ENCODE peak calls at places on chromosomes 6 and 20, in nine cellular contexts. One of them, this sample, is unnamed.
A peak's percentile ranks its signal among the peaks of the same experiment; 100 is the strongest.

GRCh38 chr20:50034567-50035170 is 51.9 kb downstream of the SNAI1 start:
- DNase-seq in HepG2: no peak
- DNase-seq in neural progenitor cell: no peak
- DNase-seq in Right ventricle myocardium superior: no peak
- DNase-seq in activated T-helper 1 cell treated with anti-CD3 and anti-CD28 coated beads, Interleukin-12 subunit alpha, Interleukin-12 subunit beta, Interleukin-2, Interleukin-4 antibody, amounts not matched to agents 30 ng/mL and 10 ng/mL and 1 ng/mL, durations not matched to agents 14 hours and 24 hours and 36 hours: no peak
- DNase-seq in mucosa of descending colon: no peak
- DNase-seq in Calu3: peak; percentile 54
- DNase-seq in T follicular helper cell: no peak
- DNase-seq in activated CD4-positive, alpha-beta T cell treated with anti-CD3 and anti-CD28 coated beads for 36 hours: no peak
- DNase-seq in this sample: peak; percentile 88

GRCh38 chr20:3716195-3716834 is 3.9 kb upstream of the SIGLEC1 start:
- DNase-seq in HepG2: peak; percentile 65
- DNase-seq in neural progenitor cell: peak; percentile 76
- DNase-seq in Right ventricle myocardium superior: no peak
- DNase-seq in activated T-helper 1 cell treated with anti-CD3 and anti-CD28 coated beads, Interleukin-12 subunit alpha, Interleukin-12 subunit beta, Interleukin-2, Interleukin-4 antibody, amounts not matched to agents 30 ng/mL and 10 ng/mL and 1 ng/mL, durations not matched to agents 14 hours and 24 hours and 36 hours: no peak
- DNase-seq in mucosa of descending colon: no peak
- DNase-seq in Calu3: peak; percentile 45
- DNase-seq in T follicular helper cell: no peak
- DNase-seq in activated CD4-positive, alpha-beta T cell treated with anti-CD3 and anti-CD28 coated beads for 36 hours: peak; percentile 59
- DNase-seq in this sample: no peak

GRCh38 chr20:19688031-19688806 is 69.8 kb upstream of the RIN2 start:
- DNase-seq in HepG2: peak; percentile 63
- DNase-seq in neural progenitor cell: peak; percentile 53
- DNase-seq in Right ventricle myocardium superior: peak; percentile 89
- DNase-seq in activated T-helper 1 cell treated with anti-CD3 and anti-CD28 coated beads, Interleukin-12 subunit alpha, Interleukin-12 subunit beta, Interleukin-2, Interleukin-4 antibody, amounts not matched to agents 30 ng/mL and 10 ng/mL and 1 ng/mL, durations not matched to agents 14 hours and 24 hours and 36 hours: no peak
- DNase-seq in mucosa of descending colon: peak; percentile 83
- DNase-seq in Calu3: peak; percentile 49
- DNase-seq in T follicular helper cell: no peak
- DNase-seq in activated CD4-positive, alpha-beta T cell treated with anti-CD3 and anti-CD28 coated beads for 36 hours: peak; percentile 18
- DNase-seq in this sample: peak; percentile 84

GRCh38 chr6:169984181-169985120 is 233.0 kb downstream of the ERMARD start:
- DNase-seq in HepG2: no peak
- DNase-seq in neural progenitor cell: no peak
- DNase-seq in Right ventricle myocardium superior: peak; percentile 40
- DNase-seq in activated T-helper 1 cell treated with anti-CD3 and anti-CD28 coated beads, Interleukin-12 subunit alpha, Interleukin-12 subunit beta, Interleukin-2, Interleukin-4 antibody, amounts not matched to agents 30 ng/mL and 10 ng/mL and 1 ng/mL, durations not matched to agents 14 hours and 24 hours and 36 hours: no peak
- DNase-seq in mucosa of descending colon: peak; percentile 19
- DNase-seq in Calu3: no peak
- DNase-seq in T follicular helper cell: no peak
- DNase-seq in activated CD4-positive, alpha-beta T cell treated with anti-CD3 and anti-CD28 coated beads for 36 hours: no peak
- DNase-seq in this sample: no peak

GRCh38 chr6:5517781-5518180 is 256.5 kb downstream of the FARS2 start:
- DNase-seq in HepG2: no peak
- DNase-seq in neural progenitor cell: no peak
- DNase-seq in Right ventricle myocardium superior: no peak
- DNase-seq in activated T-helper 1 cell treated with anti-CD3 and anti-CD28 coated beads, Interleukin-12 subunit alpha, Interleukin-12 subunit beta, Interleukin-2, Interleukin-4 antibody, amounts not matched to agents 30 ng/mL and 10 ng/mL and 1 ng/mL, durations not matched to agents 14 hours and 24 hours and 36 hours: peak; percentile 14
- DNase-seq in mucosa of descending colon: no peak
- DNase-seq in Calu3: no peak
- DNase-seq in T follicular helper cell: no peak
- DNase-seq in activated CD4-positive, alpha-beta T cell treated with anti-CD3 and anti-CD28 coated beads for 36 hours: peak; percentile 72
- DNase-seq in this sample: no peak

GRCh38 chr6:134031696-134032255 is 20.6 kb downstream of the SLC2A12 start:
- DNase-seq in HepG2: no peak
- DNase-seq in neural progenitor cell: no peak
- DNase-seq in Right ventricle myocardium superior: no peak
- DNase-seq in activated T-helper 1 cell treated with anti-CD3 and anti-CD28 coated beads, Interleukin-12 subunit alpha, Interleukin-12 subunit beta, Interleukin-2, Interleukin-4 antibody, amounts not matched to agents 30 ng/mL and 10 ng/mL and 1 ng/mL, durations not matched to agents 14 hours and 24 hours and 36 hours: no peak
- DNase-seq in mucosa of descending colon: no peak
- DNase-seq in Calu3: peak; percentile 20
- DNase-seq in T follicular helper cell: no peak
- DNase-seq in activated CD4-positive, alpha-beta T cell treated with anti-CD3 and anti-CD28 coated beads for 36 hours: no peak
- DNase-seq in this sample: no peak

GRCh38 chr20:4112490-4113420 is 97.4 kb upstream of the RNF24 start:
- DNase-seq in HepG2: no peak
- DNase-seq in neural progenitor cell: no peak
- DNase-seq in Right ventricle myocardium superior: peak; percentile 77
- DNase-seq in activated T-helper 1 cell treated with anti-CD3 and anti-CD28 coated beads, Interleukin-12 subunit alpha, Interleukin-12 subunit beta, Interleukin-2, Interleukin-4 antibody, amounts not matched to agents 30 ng/mL and 10 ng/mL and 1 ng/mL, durations not matched to agents 14 hours and 24 hours and 36 hours: no peak
- DNase-seq in mucosa of descending colon: peak; percentile 64
- DNase-seq in Calu3: peak; percentile 31
- DNase-seq in T follicular helper cell: no peak
- DNase-seq in activated CD4-positive, alpha-beta T cell treated with anti-CD3 and anti-CD28 coated beads for 36 hours: peak; percentile 39
- DNase-seq in this sample: no peak

GRCh38 chr6:110534731-110535164 is 58.3 kb upstream of the SLC22A16 start:
- DNase-seq in HepG2: no peak
- DNase-seq in neural progenitor cell: no peak
- DNase-seq in Right ventricle myocardium superior: no peak
- DNase-seq in activated T-helper 1 cell treated with anti-CD3 and anti-CD28 coated beads, Interleukin-12 subunit alpha, Interleukin-12 subunit beta, Interleukin-2, Interleukin-4 antibody, amounts not matched to agents 30 ng/mL and 10 ng/mL and 1 ng/mL, durations not matched to agents 14 hours and 24 hours and 36 hours: no peak
- DNase-seq in mucosa of descending colon: no peak
- DNase-seq in Calu3: peak; percentile 70
- DNase-seq in T follicular helper cell: no peak
- DNase-seq in activated CD4-positive, alpha-beta T cell treated with anti-CD3 and anti-CD28 coated beads for 36 hours: no peak
- DNase-seq in this sample: no peak

GRCh38 chr6:137655291-137655690 is 161.1 kb upstream of the OLIG3 start:
- DNase-seq in HepG2: no peak
- DNase-seq in neural progenitor cell: no peak
- DNase-seq in Right ventricle myocardium superior: no peak
- DNase-seq in activated T-helper 1 cell treated with anti-CD3 and anti-CD28 coated beads, Interleukin-12 subunit alpha, Interleukin-12 subunit beta, Interleukin-2, Interleukin-4 antibody, amounts not matched to agents 30 ng/mL and 10 ng/mL and 1 ng/mL, durations not matched to agents 14 hours and 24 hours and 36 hours: no peak
- DNase-seq in mucosa of descending colon: no peak
- DNase-seq in Calu3: no peak
- DNase-seq in T follicular helper cell: no peak
- DNase-seq in activated CD4-positive, alpha-beta T cell treated with anti-CD3 and anti-CD28 coated beads for 36 hours: no peak
- DNase-seq in this sample: no peak

GRCh38 chr6:112007805-112008204 is 46.1 kb upstream of the CCN6 start:
- DNase-seq in HepG2: no peak
- DNase-seq in neural progenitor cell: no peak
- DNase-seq in Right ventricle myocardium superior: no peak
- DNase-seq in activated T-helper 1 cell treated with anti-CD3 and anti-CD28 coated beads, Interleukin-12 subunit alpha, Interleukin-12 subunit beta, Interleukin-2, Interleukin-4 antibody, amounts not matched to agents 30 ng/mL and 10 ng/mL and 1 ng/mL, durations not matched to agents 14 hours and 24 hours and 36 hours: no peak
- DNase-seq in mucosa of descending colon: no peak
- DNase-seq in Calu3: no peak
- DNase-seq in T follicular helper cell: no peak
- DNase-seq in activated CD4-positive, alpha-beta T cell treated with anti-CD3 and anti-CD28 coated beads for 36 hours: no peak
- DNase-seq in this sample: no peak

GRCh38 chr20:33811763-33812672 is 870 bp downstream of the CHMP4B start:
- DNase-seq in HepG2: peak; percentile 66
- DNase-seq in neural progenitor cell: peak; percentile 39
- DNase-seq in Right ventricle myocardium superior: peak; percentile 55
- DNase-seq in activated T-helper 1 cell treated with anti-CD3 and anti-CD28 coated beads, Interleukin-12 subunit alpha, Interleukin-12 subunit beta, Interleukin-2, Interleukin-4 antibody, amounts not matched to agents 30 ng/mL and 10 ng/mL and 1 ng/mL, durations not matched to agents 14 hours and 24 hours and 36 hours: peak; percentile 7
- DNase-seq in mucosa of descending colon: peak; percentile 58
- DNase-seq in Calu3: peak; percentile 70
- DNase-seq in T follicular helper cell: peak; percentile 2
- DNase-seq in activated CD4-positive, alpha-beta T cell treated with anti-CD3 and anti-CD28 coated beads for 36 hours: peak; percentile 68
- DNase-seq in this sample: peak; percentile 83

GRCh38 chr6:31585531-31585930 is 546 bp upstream of the LST1 start:
- DNase-seq in HepG2: peak; percentile 50
- DNase-seq in neural progenitor cell: peak; percentile 53
- DNase-seq in Right ventricle myocardium superior: no peak
- DNase-seq in activated T-helper 1 cell treated with anti-CD3 and anti-CD28 coated beads, Interleukin-12 subunit alpha, Interleukin-12 subunit beta, Interleukin-2, Interleukin-4 antibody, amounts not matched to agents 30 ng/mL and 10 ng/mL and 1 ng/mL, durations not matched to agents 14 hours and 24 hours and 36 hours: no peak
- DNase-seq in mucosa of descending colon: no peak
- DNase-seq in Calu3: peak; percentile 55
- DNase-seq in T follicular helper cell: no peak
- DNase-seq in activated CD4-positive, alpha-beta T cell treated with anti-CD3 and anti-CD28 coated beads for 36 hours: peak; percentile 74
- DNase-seq in this sample: no peak

This sample was measured in coronary artery.